ENCODE peak calls at places on chromosomes 3 and 15, in seven cellular contexts. C is fibroblast of lung; N is PC-3; Y is Daoy; Q is stimulated activated CD8-positive, alpha-beta memory T cell treated with anti-CD3 and anti-CD28 coated beads, Interleukin-4, amount 100 ng/mL, for 48 hours; B is tibial nerve; X is HEK293T. W is an unnamed sample.
A peak's percentile ranks its signal among the peaks of the same experiment; 100 is the strongest.

GRCh38 chr15:95520511-95520910 is 810.0 kb upstream of the NR2F2 start:
- DNase-seq in C (peak; percentile 49), N (no peak), Y (peak; percentile 20), Q (no peak), B (no peak), X (no peak), W (no peak)

GRCh38 chr3:108146139-108146538 is 55.3 kb upstream of the CD47 start:
- DNase-seq in C (no peak), N (no peak), Y (no peak), Q (no peak), B (no peak), X (no peak), W (no peak)

GRCh38 chr3:108319428-108320053 is 23.2 kb downstream of the HHLA2 start:
- DNase-seq in C (no peak), N (peak; percentile 85), Y (no peak), Q (no peak), B (no peak), X (no peak), W (no peak)

GRCh38 chr3:28916713-28917499 is 364.0 kb upstream of the RBMS3 start:
- DNase-seq in C (peak; percentile 79), N (peak; percentile 47), Y (peak; percentile 66), Q (no peak), B (peak; percentile 40), X (peak; percentile 26), W (peak; percentile 27)

GRCh38 chr3:53996153-53996861 is 104.6 kb upstream of the SELENOK start:
- DNase-seq in C (no peak), N (peak; percentile 27), Y (no peak), Q (no peak), B (no peak), X (no peak), W (no peak)

GRCh38 chr15:79136434-79137046 is 46.0 kb upstream of the RASGRF1 start:
- DNase-seq in C (no peak), N (no peak), Y (no peak), Q (no peak), B (no peak), X (no peak), W (no peak)

GRCh38 chr15:80371924-80372323 is 32.3 kb upstream of the ARNT2 start:
- DNase-seq in C (no peak), N (no peak), Y (no peak), Q (no peak), B (no peak), X (no peak), W (no peak)

GRCh38 chr15:88378259-88378658 is 88.9 kb downstream of the MRPL46 start:
- DNase-seq in C (peak; percentile 90), N (no peak), Y (no peak), Q (no peak), B (no peak), X (no peak), W (no peak)

GRCh38 chr3:123723527-123724168 is 138.8 kb upstream of the HACD2 start:
- DNase-seq in C (peak; percentile 69), N (peak; percentile 96), Y (peak; percentile 74), Q (peak; percentile 52), B (no peak), X (peak; percentile 80), W (peak; percentile 24)

GRCh38 chr3:134897391-134898131 is 102.5 kb downstream of the EPHB1 start:
- DNase-seq in C (no peak), N (no peak), Y (no peak), Q (no peak), B (no peak), X (no peak), W (no peak)

GRCh38 chr15:72271895-72272212 is 500 bp downstream of the PARP6 start:
- DNase-seq in C (peak; percentile 18), N (no peak), Y (peak; percentile 13), Q (peak; percentile 52), B (no peak), X (peak; percentile 43), W (no peak)

GRCh38 chr3:172192830-172193415 is 153.5 kb downstream of the FNDC3B start:
- DNase-seq in C (no peak), N (no peak), Y (no peak), Q (no peak), B (no peak), X (no peak), W (no peak)

GRCh38 chr3:154972951-154973350 is 107.2 kb upstream of the MME start:
- DNase-seq in C (peak; percentile 68), N (no peak), Y (no peak), Q (no peak), B (no peak), X (no peak), W (no peak)

GRCh38 chr3:174035317-174035886 is 637.9 kb downstream of the NLGN1 start:
- DNase-seq in C (peak; percentile 17), N (no peak), Y (no peak), Q (no peak), B (no peak), X (no peak), W (no peak)

GRCh38 chr15:39487180-39487735 is 93.6 kb upstream of the THBS1 start:
- DNase-seq in C (no peak), N (no peak), Y (no peak), Q (no peak), B (no peak), X (no peak), W (no peak)

GRCh38 chr3:103963599-103963998 is 1403.1 kb upstream of the ALCAM start:
- DNase-seq in C (no peak), N (no peak), Y (no peak), Q (no peak), B (no peak), X (no peak), W (no peak)

GRCh38 chr15:58755350-58755749 is 5.8 kb upstream of the ADAM10 start:
- DNase-seq in C (no peak), N (no peak), Y (no peak), Q (no peak), B (no peak), X (no peak), W (no peak)

GRCh38 chr3:165158011-165158410 is 38.2 kb downstream of the SLITRK3 start:
- DNase-seq in C (no peak), N (no peak), Y (no peak), Q (no peak), B (no peak), X (no peak), W (no peak)

GRCh38 chr3:185365281-185366211 is 2.6 kb downstream of the MAP3K13 start:
- DNase-seq in C (no peak), N (peak; percentile 85), Y (no peak), Q (no peak), B (no peak), X (no peak), W (no peak)

GRCh38 chr15:89448825-89449224 is 47.6 kb downstream of the RHCG start:
- DNase-seq in C (no peak), N (no peak), Y (no peak), Q (no peak), B (no peak), X (no peak), W (no peak)

GRCh38 chr15:72318408-72318942 is 1.5 kb downstream of the CELF6 start:
- DNase-seq in C (no peak), N (no peak), Y (no peak), Q (no peak), B (no peak), X (no peak), W (no peak)

GRCh38 chr15:86610038-86610437 is 530.4 kb downstream of the AGBL1 start:
- DNase-seq in C (no peak), N (no peak), Y (no peak), Q (no peak), B (no peak), X (no peak), W (no peak)

GRCh38 chr15:41804920-41805666 is 22.8 kb upstream of the JMJD7 start:
- DNase-seq in C (no peak), N (no peak), Y (peak; percentile 31), Q (no peak), B (no peak), X (no peak), W (no peak)

GRCh38 chr15:47384316-47384715 is 333.0 kb upstream of the SEMA6D start:
- DNase-seq in C (peak; percentile 91), N (peak; percentile 74), Y (peak; percentile 66), Q (no peak), B (no peak), X (no peak), W (no peak)

GRCh38 chr15:70873232-70874054 is 18.8 kb downstream of the THAP10 start:
- DNase-seq in C (no peak), N (no peak), Y (no peak), Q (no peak), B (no peak), X (no peak), W (no peak)

GRCh38 chr3:196149375-196149774 is 61.8 kb downstream of the ZDHHC19 start:
- DNase-seq in C (no peak), N (no peak), Y (no peak), Q (no peak), B (no peak), X (no peak), W (no peak)

GRCh38 chr3:100335137-100335833 is 728 bp downstream of the NIT2 start:
- DNase-seq in C (no peak), N (peak; percentile 37), Y (peak; percentile 54), Q (peak; percentile 46), B (no peak), X (peak; percentile 39), W (no peak)

GRCh38 chr3:133991637-133992036 is 38.1 kb downstream of the SLCO2A1 start:
- DNase-seq in C (peak; percentile 16), N (peak; percentile 47), Y (peak; percentile 76), Q (no peak), B (no peak), X (no peak), W (no peak)

GRCh38 chr15:68598171-68599152 is 19.7 kb downstream of the CORO2B start:
- DNase-seq in C (peak; percentile 39), N (no peak), Y (no peak), Q (no peak), B (no peak), X (no peak), W (no peak)

GRCh38 chr3:186097663-186098451 is 11.0 kb downstream of the ETV5 start:
- DNase-seq in C (peak; percentile 91), N (peak; percentile 80), Y (no peak), Q (no peak), B (peak; percentile 23), X (peak; percentile 71), W (peak; percentile 55)

GRCh38 chr3:129560269-129560787 is 17.4 kb downstream of the H1-8 start:
- DNase-seq in C (peak; percentile 23), N (no peak), Y (peak; percentile 47), Q (no peak), B (no peak), X (no peak), W (no peak)

GRCh38 chr3:61730058-61730457 is 168.7 kb downstream of the PTPRG start:
- DNase-seq in C (no peak), N (no peak), Y (no peak), Q (no peak), B (no peak), X (no peak), W (no peak)

GRCh38 chr3:188607810-188608209 is 453.9 kb downstream of the LPP start:
- DNase-seq in C (peak; percentile 17), N (no peak), Y (no peak), Q (no peak), B (no peak), X (no peak), W (no peak)

W was measured in caudate nucleus.